ENCODE peak calls at places on chromosomes 11 and 22, in four cellular contexts. T is H1, V is HepG2, G is K562. N is an unnamed sample.

GRCh38 chr11:74019860-74020259 is 11.0 kb upstream of the UCP3 start:
- DNase-seq in T (no peak), V (no peak), G (no peak), N (no peak)

GRCh38 chr11:124605719-124606118 is 5.5 kb upstream of the PANX3 start:
- DNase-seq in T (no peak), V (no peak), G (no peak), N (no peak)

GRCh38 chr22:17782621-17783020 is 8.4 kb upstream of the BID start:
- DNase-seq in T (no peak), V (no peak), G (no peak), N (no peak)

GRCh38 chr11:120303004-120303637 is 22.0 kb upstream of the TLCD5 start:
- DNase-seq in T (peak), V (peak), G (peak), N (peak)

GRCh38 chr11:111571829-111572501 is 30.3 kb upstream of the SIK2 start:
- DNase-seq in T (no peak), V (peak), G (no peak), N (no peak)

GRCh38 chr11:65629579-65629978 is 8.3 kb upstream of the SIPA1 start:
- DNase-seq in T (no peak), V (no peak), G (no peak), N (no peak)

GRCh38 chr11:77726524-77726923 is 88.9 kb upstream of the CLNS1A start:
- DNase-seq in T (no peak), V (no peak), G (no peak), N (no peak)

GRCh38 chr22:32859743-32860142 is 58.2 kb downstream of the TIMP3 start:
- DNase-seq in T (no peak), V (no peak), G (no peak), N (no peak)

GRCh38 chr11:4418403-4418802 is 24.9 kb upstream of the TRIM21 start:
- DNase-seq in T (no peak), V (no peak), G (no peak), N (no peak)
- TF ChIP-seq YY1 in T (no peak), V (no peak), G (no peak), N (no peak)

GRCh38 chr22:48139776-48140175 is 1377.3 kb downstream of the TBC1D22A start:
- DNase-seq in T (no peak), V (no peak), G (no peak), N (no peak)

GRCh38 chr22:48138427-48138826 is 1376.0 kb downstream of the TBC1D22A start:
- DNase-seq in T (no peak), V (no peak), G (no peak), N (no peak)

GRCh38 chr22:48138855-48139254 is 1376.4 kb downstream of the TBC1D22A start:
- DNase-seq in T (no peak), V (no peak), G (no peak), N (no peak)

GRCh38 chr22:48137640-48138039 is 1375.2 kb downstream of the TBC1D22A start:
- DNase-seq in T (no peak), V (no peak), G (no peak), N (no peak)

GRCh38 chr22:48135641-48136040 is 1373.2 kb downstream of the TBC1D22A start:
- DNase-seq in T (no peak), V (no peak), G (no peak), N (no peak)
- TF ChIP-seq EP300 in T (no peak), V (no peak), G (no peak), N (no peak)

GRCh38 chr11:80621871-80622270 is 1181.0 kb upstream of the TENM4 start:
- DNase-seq in T (no peak), V (no peak), G (no peak), N (no peak)
- TF ChIP-seq YY1 in T (no peak), V (no peak), G (no peak), N (no peak)

GRCh38 chr22:49948958-49949913 is 11.3 kb upstream of the PIM3 start:
- DNase-seq in T (no peak), V (peak), G (peak), N (no peak)
- TF ChIP-seq EP300 in T (no peak), V (peak), G (no peak), N (no peak)

GRCh38 chr22:40156001-40156516 is 21.7 kb upstream of the TNRC6B start:
- DNase-seq in T (peak), V (peak), G (peak), N (no peak)
- TF ChIP-seq YY1 in T (no peak), V (no peak), G (no peak), N (no peak)

GRCh38 chr11:98101329-98101728 is 919.4 kb upstream of the CNTN5 start:
- DNase-seq in T (no peak), V (no peak), G (no peak), N (no peak)
- TF ChIP-seq EP300 in T (no peak), V (no peak), G (no peak), N (no peak)

GRCh38 chr11:11757871-11758270 is 83.9 kb upstream of the USP47 start:
- DNase-seq in T (no peak), V (no peak), G (no peak), N (peak)
- TF ChIP-seq YY1 in T (no peak), V (no peak), G (no peak), N (no peak)

GRCh38 chr11:12936200-12936599 is 72.9 kb upstream of the RASSF10 start:
- DNase-seq in T (no peak), V (no peak), G (no peak), N (no peak)
- TF ChIP-seq EP300 in T (no peak), V (no peak), G (no peak), N (no peak)